ENCODE peak calls at places on chromosomes 16 and 17, in nine cellular contexts. K is CD4-positive, alpha-beta memory T cell; Z is PC-9; N is HAP-1; R is mucosa of gallbladder; V is stimulated activated CD4-positive, alpha-beta T cell treated with anti-CD3 and anti-CD28 coated beads, Interleukin-4, amount 100 ng/mL, for 4 hours; H is T-helper 1 cell; Q is M059J; I is GM12864. P is an unnamed sample.

GRCh38 chr17:35170968-35171771 is 23.0 kb downstream of the SLC35G3 start:
- DNase-seq in K (peak), V (no peak), R (no peak), Z (no peak), H (peak), Q (peak), I (no peak), N (no peak), P (no peak)

GRCh38 chr17:61411114-61411943 is 11.7 kb downstream of the TBX2 start:
- DNase-seq in Z (peak), Q (peak), N (peak), K (no peak), V (no peak), I (no peak), H (peak), R (peak), P (no peak)

GRCh38 chr16:25018972-25019617 is 3.9 kb upstream of the ARHGAP17 start:
- DNase-seq in I (no peak), Q (no peak), H (peak), N (no peak), V (no peak), Z (no peak), K (no peak), R (no peak), P (no peak)

GRCh38 chr16:56369202-56369601 is 56.1 kb downstream of the AMFR start:
- DNase-seq in N (no peak), H (no peak), R (no peak), I (no peak), V (no peak), Q (no peak), K (no peak), Z (no peak), P (no peak)

GRCh38 chr17:44804301-44805061 is 25.6 kb downstream of the GJC1 start:
- DNase-seq in R (peak), I (no peak), V (no peak), H (no peak), Z (no peak), N (no peak), Q (no peak), K (no peak), P (peak)

GRCh38 chr17:7440823-7441174 is 1.5 kb downstream of the FGF11 start:
- DNase-seq in R (no peak), H (no peak), K (no peak), I (no peak), V (no peak), Z (no peak), Q (peak), N (no peak), P (peak)

GRCh38 chr17:265726-266125 is 84.3 kb upstream of the DOC2B start:
- DNase-seq in V (no peak), N (no peak), R (no peak), K (no peak), I (no peak), H (no peak), Z (no peak), Q (no peak), P (peak)

GRCh38 chr17:13694934-13695333 is 93.2 kb upstream of the HS3ST3A1 start:
- DNase-seq in K (no peak), N (no peak), I (no peak), Q (no peak), H (no peak), R (no peak), Z (no peak), V (no peak), P (no peak)

GRCh38 chr17:79923974-79924638 is 84.9 kb upstream of the CBX4 start:
- DNase-seq in Z (peak), H (peak), N (peak), K (no peak), I (no peak), Q (peak), R (peak), V (no peak), P (no peak)

GRCh38 chr17:45070809-45071208 is 9.7 kb downstream of the NMT1 start:
- DNase-seq in N (no peak), Z (no peak), K (no peak), H (no peak), R (no peak), Q (no peak), I (no peak), V (no peak), P (no peak)

GRCh38 chr17:16150251-16150859 is 65.0 kb downstream of the NCOR1 start:
- DNase-seq in I (no peak), Q (no peak), K (no peak), H (no peak), V (no peak), Z (peak), N (no peak), R (no peak), P (no peak)

GRCh38 chr17:4750606-4751005 is 10.9 kb upstream of the CXCL16 start:
- DNase-seq in V (no peak), Q (no peak), Z (no peak), N (no peak), K (no peak), R (no peak), H (no peak), I (no peak), P (no peak)

GRCh38 chr16:78235168-78235800 is 135.8 kb downstream of the WWOX start:
- DNase-seq in K (peak), H (peak), Q (peak), Z (peak), N (peak), R (peak), V (peak), I (peak), P (peak)

GRCh38 chr17:44738214-44738906 is 20.4 kb upstream of the ADAM11 start:
- DNase-seq in N (no peak), Z (no peak), I (no peak), R (no peak), V (no peak), K (no peak), H (no peak), Q (no peak), P (no peak)

GRCh38 chr17:47705536-47706481 is 11.8 kb downstream of the TBKBP1 start:
- DNase-seq in H (peak), K (no peak), V (peak), N (no peak), Q (no peak), R (no peak), Z (no peak), I (no peak), P (no peak)

GRCh38 chr17:37089998-37090397 is 141.2 kb downstream of the AATF start:
- DNase-seq in Q (no peak), K (peak), I (peak), H (peak), R (no peak), Z (no peak), V (peak), N (no peak), P (no peak)

GRCh38 chr17:7133424-7133823 is 18.8 kb upstream of the ASGR2 start:
- DNase-seq in R (no peak), K (peak), H (peak), V (peak), I (no peak), Q (no peak), N (peak), Z (peak), P (peak)

GRCh38 chr16:69039333-69039941 is 66.0 kb upstream of the HAS3 start:
- DNase-seq in V (no peak), Q (peak), H (no peak), Z (no peak), K (no peak), I (no peak), N (no peak), R (no peak), P (no peak)

GRCh38 chr17:29594441-29595090 is 1.6 kb downstream of the ANKRD13B start:
- DNase-seq in V (no peak), I (no peak), R (no peak), Q (no peak), N (no peak), H (no peak), Z (no peak), K (no peak), P (no peak)

GRCh38 chr17:19453296-19453695 is 42.3 kb downstream of the RNF112 start:
- DNase-seq in R (no peak), N (no peak), I (no peak), H (no peak), Z (no peak), Q (no peak), V (no peak), K (no peak), P (no peak)

GRCh38 chr16:1509307-1510221 is 16.4 kb downstream of the TELO2 start:
- DNase-seq in R (no peak), I (no peak), Q (no peak), N (no peak), V (no peak), Z (no peak), K (no peak), H (no peak), P (peak)

GRCh38 chr17:28174352-28175046 is 132.0 kb downstream of the NLK start:
- DNase-seq in Z (no peak), H (peak), R (no peak), K (peak), V (peak), Q (no peak), I (peak), N (no peak), P (no peak)

GRCh38 chr16:81415757-81416156 is 28.9 kb upstream of the CMIP start:
- DNase-seq in I (no peak), Z (no peak), R (no peak), H (no peak), K (no peak), Q (no peak), N (no peak), V (no peak), P (no peak)

GRCh38 chr17:56602292-56603130 is 9.0 kb downstream of the NOG start:
- DNase-seq in R (no peak), I (no peak), V (peak), K (peak), H (peak), Q (no peak), N (no peak), Z (no peak), P (no peak)

GRCh38 chr16:50185005-50185505 is 31.9 kb downstream of the TENT4B start:
- DNase-seq in K (no peak), Q (peak), H (no peak), Z (no peak), R (no peak), V (no peak), I (no peak), N (no peak), P (no peak)

GRCh38 chr17:40139566-40140058 is 725 bp upstream of the CASC3 start:
- DNase-seq in Q (no peak), H (no peak), Z (no peak), R (no peak), I (peak), K (no peak), N (peak), V (no peak), P (no peak)

GRCh38 chr16:14284371-14284770 is 213.3 kb downstream of the MRTFB start:
- DNase-seq in Q (no peak), V (no peak), R (no peak), N (no peak), Z (no peak), I (no peak), K (no peak), H (no peak), P (no peak)

GRCh38 chr17:48619821-48620496 is 4.9 kb upstream of the HOXB8 start:
- DNase-seq in Z (no peak), H (no peak), R (no peak), V (no peak), N (no peak), K (no peak), I (no peak), Q (no peak), P (no peak)

GRCh38 chr16:79632289-79632688 is 31.8 kb upstream of the MAF start:
- DNase-seq in Z (no peak), R (no peak), N (no peak), H (peak), K (no peak), Q (peak), I (no peak), V (no peak), P (no peak)

GRCh38 chr17:40952675-40953074 is 14.1 kb downstream of the KRT39 start:
- DNase-seq in Z (no peak), I (no peak), Q (peak), N (no peak), R (no peak), K (no peak), H (no peak), V (no peak), P (no peak)

GRCh38 chr17:55500103-55500502 is 11.1 kb downstream of the SMIM36 start:
- DNase-seq in K (no peak), Q (no peak), V (no peak), N (no peak), H (peak), Z (no peak), R (no peak), I (no peak), P (no peak)

P was measured in left ventricle myocardium inferior.